ENCODE peak calls at places on chromosomes 3 and 15, in ten cellular contexts. One of them, this sample, is unnamed.

GRCh38 chr3:125151437-125151806 is 61.1 kb downstream of the SLC12A8 start:
- DNase-seq in psoas muscle: no peak
- DNase-seq in MM.1S: no peak
- DNase-seq in left ventricle myocardium inferior: no peak
- DNase-seq in CD8-positive, alpha-beta T cell: no peak
- DNase-seq in transverse colon: no peak
- DNase-seq in esophagus squamous epithelium: no peak
- DNase-seq in tibial artery: no peak
- DNase-seq in HepG2: no peak
- DNase-seq in aorta: no peak
- DNase-seq in this sample: no peak

GRCh38 chr15:83837946-83838571 is 184.1 kb downstream of the ADAMTSL3 start:
- DNase-seq in esophagus squamous epithelium: no peak
- DNase-seq in MM.1S: peak
- DNase-seq in transverse colon: no peak
- DNase-seq in aorta: peak
- DNase-seq in tibial artery: peak
- DNase-seq in psoas muscle: no peak
- DNase-seq in HepG2: peak
- DNase-seq in left ventricle myocardium inferior: no peak
- DNase-seq in CD8-positive, alpha-beta T cell: no peak
- DNase-seq in this sample: peak

GRCh38 chr3:133387341-133387740 is 12.5 kb upstream of the BFSP2 start:
- DNase-seq in transverse colon: no peak
- DNase-seq in tibial artery: no peak
- DNase-seq in psoas muscle: no peak
- DNase-seq in aorta: no peak
- DNase-seq in HepG2: no peak
- DNase-seq in left ventricle myocardium inferior: no peak
- DNase-seq in esophagus squamous epithelium: no peak
- DNase-seq in MM.1S: no peak
- DNase-seq in CD8-positive, alpha-beta T cell: no peak
- DNase-seq in this sample: no peak

GRCh38 chr3:120432105-120432860 is 18.5 kb downstream of the FSTL1 start:
- DNase-seq in psoas muscle: no peak
- DNase-seq in CD8-positive, alpha-beta T cell: no peak
- DNase-seq in aorta: no peak
- DNase-seq in left ventricle myocardium inferior: no peak
- DNase-seq in MM.1S: no peak
- DNase-seq in esophagus squamous epithelium: no peak
- DNase-seq in HepG2: no peak
- DNase-seq in transverse colon: no peak
- DNase-seq in tibial artery: no peak
- DNase-seq in this sample: no peak

GRCh38 chr3:55435446-55435845 is 51.7 kb downstream of the WNT5A start:
- DNase-seq in tibial artery: no peak
- DNase-seq in psoas muscle: no peak
- DNase-seq in esophagus squamous epithelium: no peak
- DNase-seq in aorta: no peak
- DNase-seq in left ventricle myocardium inferior: no peak
- DNase-seq in transverse colon: no peak
- DNase-seq in CD8-positive, alpha-beta T cell: no peak
- DNase-seq in HepG2: no peak
- DNase-seq in MM.1S: peak
- DNase-seq in this sample: no peak

GRCh38 chr3:39415983-39416382 is 9.5 kb downstream of the RPSA start:
- DNase-seq in esophagus squamous epithelium: no peak
- DNase-seq in tibial artery: no peak
- DNase-seq in transverse colon: no peak
- DNase-seq in left ventricle myocardium inferior: no peak
- DNase-seq in MM.1S: no peak
- DNase-seq in CD8-positive, alpha-beta T cell: no peak
- DNase-seq in HepG2: no peak
- DNase-seq in aorta: no peak
- DNase-seq in psoas muscle: no peak
- DNase-seq in this sample: no peak

GRCh38 chr3:175422744-175423143 is 563.6 kb downstream of the NAALADL2 start:
- DNase-seq in psoas muscle: no peak
- DNase-seq in left ventricle myocardium inferior: no peak
- DNase-seq in tibial artery: no peak
- DNase-seq in HepG2: no peak
- DNase-seq in transverse colon: no peak
- DNase-seq in CD8-positive, alpha-beta T cell: no peak
- DNase-seq in esophagus squamous epithelium: no peak
- DNase-seq in aorta: no peak
- DNase-seq in MM.1S: no peak
- DNase-seq in this sample: no peak

GRCh38 chr3:177810162-177810623 is 612.9 kb upstream of the TBL1XR1 start:
- DNase-seq in tibial artery: no peak
- DNase-seq in HepG2: peak
- DNase-seq in CD8-positive, alpha-beta T cell: no peak
- DNase-seq in aorta: no peak
- DNase-seq in left ventricle myocardium inferior: no peak
- DNase-seq in transverse colon: no peak
- DNase-seq in MM.1S: no peak
- DNase-seq in psoas muscle: no peak
- DNase-seq in esophagus squamous epithelium: no peak
- DNase-seq in this sample: no peak

DNA sequence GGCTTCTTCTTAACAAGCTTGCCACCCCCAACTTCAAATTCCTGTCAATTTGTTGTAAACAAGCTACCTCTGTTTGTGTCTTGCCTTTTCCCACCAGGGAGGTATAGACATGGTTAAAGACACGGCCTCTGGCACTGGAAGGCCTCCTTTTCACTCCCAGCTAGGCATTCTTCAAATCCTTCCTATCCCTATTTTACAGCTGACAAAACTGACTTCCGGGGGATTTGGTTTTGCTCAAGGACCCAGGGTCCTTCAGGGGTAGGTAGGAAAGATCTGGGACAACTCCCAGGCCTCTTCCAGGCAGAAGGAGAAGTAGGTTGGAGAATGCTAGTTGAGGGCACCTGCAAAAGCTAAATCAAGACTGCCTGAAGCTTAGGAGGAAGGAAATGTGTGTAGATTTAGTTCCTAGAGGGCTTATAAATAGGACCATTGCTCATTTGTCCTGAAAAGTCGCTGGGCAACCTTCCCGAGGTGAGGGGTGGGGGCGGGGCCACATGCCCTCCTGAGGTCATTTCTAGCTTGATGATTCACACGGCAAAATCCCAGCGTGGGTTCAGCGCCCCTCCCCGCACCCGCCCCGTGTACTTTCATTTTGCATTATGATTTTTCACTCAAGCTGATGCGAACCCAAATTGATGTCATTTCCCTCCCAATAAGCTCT is 365.5 kb downstream of the SHQ1 start:
- DNase-seq in aorta: peak
- DNase-seq in psoas muscle: peak
- DNase-seq in left ventricle myocardium inferior: peak
- DNase-seq in HepG2: no peak
- DNase-seq in CD8-positive, alpha-beta T cell: peak
- DNase-seq in esophagus squamous epithelium: peak
- DNase-seq in MM.1S: peak
- DNase-seq in tibial artery: peak
- DNase-seq in transverse colon: peak
- DNase-seq in this sample: no peak
- H3K27ac ChIP-seq in aorta: peak
- H3K27ac ChIP-seq in psoas muscle: peak
- H3K27ac ChIP-seq in left ventricle myocardium inferior: peak
- H3K27ac ChIP-seq in HepG2: no peak
- H3K27ac ChIP-seq in CD8-positive, alpha-beta T cell: no peak
- H3K27ac ChIP-seq in esophagus squamous epithelium: peak
- H3K27ac ChIP-seq in MM.1S: peak
- H3K27ac ChIP-seq in tibial artery: peak
- H3K27ac ChIP-seq in transverse colon: peak
- H3K27ac ChIP-seq in this sample: no peak

GRCh38 chr15:99425666-99426301 is 140.0 kb upstream of the MEF2A start:
- DNase-seq in psoas muscle: peak
- DNase-seq in transverse colon: peak
- DNase-seq in CD8-positive, alpha-beta T cell: no peak
- DNase-seq in aorta: peak
- DNase-seq in esophagus squamous epithelium: no peak
- DNase-seq in HepG2: no peak
- DNase-seq in left ventricle myocardium inferior: peak
- DNase-seq in tibial artery: peak
- DNase-seq in MM.1S: no peak
- DNase-seq in this sample: no peak

GRCh38 chr15:99423186-99424130 is 142.3 kb upstream of the MEF2A start:
- DNase-seq in transverse colon: no peak
- DNase-seq in esophagus squamous epithelium: no peak
- DNase-seq in MM.1S: no peak
- DNase-seq in psoas muscle: no peak
- DNase-seq in CD8-positive, alpha-beta T cell: no peak
- DNase-seq in aorta: peak
- DNase-seq in tibial artery: peak
- DNase-seq in HepG2: no peak
- DNase-seq in left ventricle myocardium inferior: peak
- DNase-seq in this sample: no peak

GRCh38 chr15:99426431-99427105 is 139.2 kb upstream of the MEF2A start:
- DNase-seq in MM.1S: no peak
- DNase-seq in aorta: peak
- DNase-seq in transverse colon: peak
- DNase-seq in esophagus squamous epithelium: no peak
- DNase-seq in psoas muscle: peak
- DNase-seq in CD8-positive, alpha-beta T cell: no peak
- DNase-seq in HepG2: no peak
- DNase-seq in left ventricle myocardium inferior: peak
- DNase-seq in tibial artery: peak
- DNase-seq in this sample: no peak

GRCh38 chr15:99424131-99424571 is 141.6 kb upstream of the MEF2A start:
- DNase-seq in aorta: peak
- DNase-seq in MM.1S: no peak
- DNase-seq in esophagus squamous epithelium: no peak
- DNase-seq in tibial artery: peak
- DNase-seq in psoas muscle: no peak
- DNase-seq in left ventricle myocardium inferior: no peak
- DNase-seq in CD8-positive, alpha-beta T cell: no peak
- DNase-seq in HepG2: no peak
- DNase-seq in transverse colon: no peak
- DNase-seq in this sample: no peak

DNA sequence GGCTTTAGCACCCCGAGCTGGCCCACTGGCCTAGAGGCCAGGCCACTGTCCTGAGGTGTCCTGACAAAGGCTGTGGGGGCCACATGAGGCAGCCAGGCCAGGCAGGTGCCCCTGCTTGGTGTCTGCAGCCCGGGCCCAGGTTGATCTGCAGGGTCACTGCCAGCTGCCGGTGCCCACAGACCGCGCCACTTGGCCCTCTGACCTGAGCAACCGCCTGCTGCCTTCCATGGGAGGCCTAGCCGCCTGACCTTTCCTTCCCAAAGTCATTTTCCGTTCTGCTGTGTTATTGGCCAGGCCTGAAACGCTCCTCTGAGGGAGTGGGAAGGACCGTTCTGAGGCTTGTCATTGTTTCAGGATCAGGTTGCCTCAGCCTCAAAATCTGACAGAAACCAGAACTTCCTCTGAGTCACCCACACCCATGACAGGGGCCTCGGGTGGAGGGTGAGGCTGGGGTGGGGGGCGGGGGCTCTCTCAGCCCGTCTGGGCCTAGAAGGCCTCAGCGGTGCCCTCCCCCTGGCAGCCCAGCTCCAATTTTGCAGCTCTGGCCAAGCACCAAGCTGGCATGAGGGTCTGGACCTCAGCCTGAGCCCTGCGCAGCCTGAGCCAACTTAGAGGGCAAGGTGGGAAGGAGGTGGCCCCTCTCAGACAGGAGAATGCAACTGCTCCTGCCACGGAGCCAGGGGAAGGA is 140.7 kb upstream of the MEF2A start:
- DNase-seq in esophagus squamous epithelium: no peak
- DNase-seq in tibial artery: peak
- DNase-seq in psoas muscle: peak
- DNase-seq in CD8-positive, alpha-beta T cell: peak
- DNase-seq in left ventricle myocardium inferior: peak
- DNase-seq in transverse colon: no peak
- DNase-seq in HepG2: peak
- DNase-seq in aorta: peak
- DNase-seq in MM.1S: no peak
- DNase-seq in this sample: no peak
- H3K27ac ChIP-seq in esophagus squamous epithelium: peak
- H3K27ac ChIP-seq in tibial artery: peak
- H3K27ac ChIP-seq in psoas muscle: peak
- H3K27ac ChIP-seq in CD8-positive, alpha-beta T cell: peak
- H3K27ac ChIP-seq in left ventricle myocardium inferior: peak
- H3K27ac ChIP-seq in transverse colon: peak
- H3K27ac ChIP-seq in HepG2: no peak
- H3K27ac ChIP-seq in aorta: peak
- H3K27ac ChIP-seq in MM.1S: no peak
- H3K27ac ChIP-seq in this sample: peak

GRCh38 chr3:101665851-101666250 is 11.1 kb downstream of the ZBTB11 start:
- DNase-seq in left ventricle myocardium inferior: no peak
- DNase-seq in CD8-positive, alpha-beta T cell: no peak
- DNase-seq in HepG2: no peak
- DNase-seq in tibial artery: no peak
- DNase-seq in esophagus squamous epithelium: no peak
- DNase-seq in aorta: no peak
- DNase-seq in psoas muscle: no peak
- DNase-seq in MM.1S: no peak
- DNase-seq in transverse colon: no peak
- DNase-seq in this sample: no peak

GRCh38 chr3:101665357-101665756 is 11.6 kb downstream of the ZBTB11 start:
- DNase-seq in tibial artery: no peak
- DNase-seq in left ventricle myocardium inferior: no peak
- DNase-seq in esophagus squamous epithelium: no peak
- DNase-seq in MM.1S: no peak
- DNase-seq in psoas muscle: no peak
- DNase-seq in CD8-positive, alpha-beta T cell: no peak
- DNase-seq in transverse colon: no peak
- DNase-seq in aorta: no peak
- DNase-seq in HepG2: no peak
- DNase-seq in this sample: no peak

GRCh38 chr3:101667331-101667730 is 9.6 kb downstream of the ZBTB11 start:
- DNase-seq in MM.1S: no peak
- DNase-seq in tibial artery: no peak
- DNase-seq in left ventricle myocardium inferior: no peak
- DNase-seq in aorta: no peak
- DNase-seq in psoas muscle: no peak
- DNase-seq in transverse colon: no peak
- DNase-seq in CD8-positive, alpha-beta T cell: no peak
- DNase-seq in esophagus squamous epithelium: no peak
- DNase-seq in HepG2: no peak
- DNase-seq in this sample: no peak

GRCh38 chr3:101671014-101671413 is 5.9 kb downstream of the ZBTB11 start:
- DNase-seq in MM.1S: no peak
- DNase-seq in aorta: no peak
- DNase-seq in psoas muscle: no peak
- DNase-seq in esophagus squamous epithelium: no peak
- DNase-seq in transverse colon: no peak
- DNase-seq in CD8-positive, alpha-beta T cell: no peak
- DNase-seq in tibial artery: no peak
- DNase-seq in left ventricle myocardium inferior: no peak
- DNase-seq in HepG2: no peak
- DNase-seq in this sample: no peak

GRCh38 chr3:101667844-101668243 is 9.1 kb downstream of the ZBTB11 start:
- DNase-seq in transverse colon: no peak
- DNase-seq in MM.1S: no peak
- DNase-seq in tibial artery: no peak
- DNase-seq in CD8-positive, alpha-beta T cell: no peak
- DNase-seq in HepG2: no peak
- DNase-seq in aorta: no peak
- DNase-seq in psoas muscle: no peak
- DNase-seq in left ventricle myocardium inferior: no peak
- DNase-seq in esophagus squamous epithelium: no peak
- DNase-seq in this sample: no peak
- H3K27ac ChIP-seq in transverse colon: no peak
- H3K27ac ChIP-seq in MM.1S: no peak
- H3K27ac ChIP-seq in tibial artery: no peak
- H3K27ac ChIP-seq in CD8-positive, alpha-beta T cell: no peak
- H3K27ac ChIP-seq in HepG2: no peak
- H3K27ac ChIP-seq in aorta: no peak
- H3K27ac ChIP-seq in psoas muscle: no peak
- H3K27ac ChIP-seq in left ventricle myocardium inferior: no peak
- H3K27ac ChIP-seq in esophagus squamous epithelium: no peak
- H3K27ac ChIP-seq in this sample: no peak

GRCh38 chr15:79939399-79939798 is 31.6 kb downstream of the BCL2A1 start:
- DNase-seq in CD8-positive, alpha-beta T cell: no peak
- DNase-seq in aorta: no peak
- DNase-seq in esophagus squamous epithelium: no peak
- DNase-seq in MM.1S: no peak
- DNase-seq in psoas muscle: no peak
- DNase-seq in left ventricle myocardium inferior: no peak
- DNase-seq in HepG2: no peak
- DNase-seq in transverse colon: no peak
- DNase-seq in tibial artery: no peak
- DNase-seq in this sample: no peak

GRCh38 chr15:79948095-79948695 is 22.8 kb downstream of the BCL2A1 start:
- DNase-seq in left ventricle myocardium inferior: no peak
- DNase-seq in esophagus squamous epithelium: no peak
- DNase-seq in MM.1S: no peak
- DNase-seq in transverse colon: no peak
- DNase-seq in tibial artery: no peak
- DNase-seq in aorta: no peak
- DNase-seq in HepG2: no peak
- DNase-seq in CD8-positive, alpha-beta T cell: no peak
- DNase-seq in psoas muscle: no peak
- DNase-seq in this sample: no peak

GRCh38 chr15:79942656-79943481 is 28.1 kb downstream of the BCL2A1 start:
- DNase-seq in CD8-positive, alpha-beta T cell: no peak
- DNase-seq in left ventricle myocardium inferior: no peak
- DNase-seq in transverse colon: no peak
- DNase-seq in tibial artery: no peak
- DNase-seq in MM.1S: no peak
- DNase-seq in esophagus squamous epithelium: no peak
- DNase-seq in aorta: no peak
- DNase-seq in HepG2: no peak
- DNase-seq in psoas muscle: no peak
- DNase-seq in this sample: no peak

GRCh38 chr15:79944625-79945024 is 26.4 kb downstream of the BCL2A1 start:
- DNase-seq in MM.1S: no peak
- DNase-seq in HepG2: no peak
- DNase-seq in esophagus squamous epithelium: no peak
- DNase-seq in psoas muscle: no peak
- DNase-seq in left ventricle myocardium inferior: no peak
- DNase-seq in CD8-positive, alpha-beta T cell: no peak
- DNase-seq in aorta: no peak
- DNase-seq in tibial artery: no peak
- DNase-seq in transverse colon: no peak
- DNase-seq in this sample: no peak

DNA sequence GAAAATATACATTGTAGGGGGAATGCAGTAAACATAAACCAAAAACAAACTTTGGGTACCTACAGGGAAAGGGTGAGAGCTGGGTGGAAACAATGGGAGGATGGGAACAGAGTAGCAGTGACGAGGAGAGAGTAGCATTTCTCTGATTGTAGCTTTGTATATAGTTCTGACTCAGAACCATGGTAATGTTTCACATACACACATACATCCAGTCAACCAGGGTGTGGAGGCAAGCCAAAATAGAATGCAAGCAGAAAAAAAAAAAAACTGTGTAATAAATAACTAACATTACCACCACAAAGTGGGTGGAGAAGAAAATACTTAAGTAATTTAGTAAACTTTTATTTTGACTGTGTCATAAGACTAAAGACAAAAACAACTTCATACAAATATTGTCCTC is 27.2 kb downstream of the BCL2A1 start:
- DNase-seq in HepG2: no peak
- DNase-seq in transverse colon: no peak
- DNase-seq in CD8-positive, alpha-beta T cell: no peak
- DNase-seq in MM.1S: no peak
- DNase-seq in esophagus squamous epithelium: no peak
- DNase-seq in tibial artery: no peak
- DNase-seq in left ventricle myocardium inferior: no peak
- DNase-seq in aorta: no peak
- DNase-seq in psoas muscle: no peak
- DNase-seq in this sample: no peak
- H3K27ac ChIP-seq in HepG2: no peak
- H3K27ac ChIP-seq in transverse colon: no peak
- H3K27ac ChIP-seq in CD8-positive, alpha-beta T cell: no peak
- H3K27ac ChIP-seq in MM.1S: no peak
- H3K27ac ChIP-seq in esophagus squamous epithelium: no peak
- H3K27ac ChIP-seq in tibial artery: no peak
- H3K27ac ChIP-seq in left ventricle myocardium inferior: no peak
- H3K27ac ChIP-seq in aorta: no peak
- H3K27ac ChIP-seq in psoas muscle: no peak
- H3K27ac ChIP-seq in this sample: no peak